ENCODE peak calls at places on chromosomes 13 and 19, in eight cellular contexts. One of them, this sample, is unnamed. For H3K9me3, the result is how much of the 10 kb centered on the place peaks cover.

GRCh38 chr13:43694265-43694664 is 92.5 kb downstream of the ENOX1 start:
- DNase-seq in uterus: no peak
- DNase-seq in sigmoid colon: no peak
- DNase-seq in A549: no peak
- DNase-seq in tibial nerve: no peak
- DNase-seq in psoas muscle: no peak
- DNase-seq in ascending aorta: no peak
- DNase-seq in CD4-positive, alpha-beta T cell: no peak
- DNase-seq in this sample: no peak

GRCh38 chr13:111115051-111115840 is at the start of gene ARHGEF7:
- DNase-seq in uterus: no peak
- DNase-seq in sigmoid colon: no peak
- DNase-seq in A549: no peak
- DNase-seq in tibial nerve: no peak
- DNase-seq in psoas muscle: peak
- DNase-seq in ascending aorta: no peak
- DNase-seq in CD4-positive, alpha-beta T cell: no peak
- DNase-seq in this sample: no peak

GRCh38 chr19:8244442-8244841 is 35.3 kb downstream of the CERS4 start:
- DNase-seq in uterus: no peak
- DNase-seq in sigmoid colon: no peak
- DNase-seq in A549: no peak
- DNase-seq in tibial nerve: no peak
- DNase-seq in psoas muscle: no peak
- DNase-seq in ascending aorta: no peak
- DNase-seq in CD4-positive, alpha-beta T cell: no peak
- DNase-seq in this sample: no peak

GRCh38 chr13:76647550-76647949 is 238.7 kb downstream of the KCTD12 start:
- DNase-seq in uterus: no peak
- DNase-seq in sigmoid colon: no peak
- DNase-seq in A549: no peak
- DNase-seq in tibial nerve: no peak
- DNase-seq in psoas muscle: no peak
- DNase-seq in ascending aorta: no peak
- DNase-seq in CD4-positive, alpha-beta T cell: no peak
- DNase-seq in this sample: no peak

GRCh38 chr13:75250526-75251183 is 231.3 kb downstream of the TBC1D4 start:
- DNase-seq in uterus: no peak
- DNase-seq in sigmoid colon: no peak
- DNase-seq in A549: no peak
- DNase-seq in tibial nerve: no peak
- DNase-seq in psoas muscle: no peak
- DNase-seq in ascending aorta: no peak
- DNase-seq in CD4-positive, alpha-beta T cell: no peak
- DNase-seq in this sample: no peak

GRCh38 chr13:112606125-112607001 is 18.4 kb upstream of the TUBGCP3 start:
- DNase-seq in uterus: peak
- DNase-seq in sigmoid colon: peak
- DNase-seq in A549: peak
- DNase-seq in tibial nerve: peak
- DNase-seq in psoas muscle: peak
- DNase-seq in ascending aorta: peak
- DNase-seq in CD4-positive, alpha-beta T cell: peak
- DNase-seq in this sample: peak

GRCh38 chr13:33323766-33324525 is 38.4 kb upstream of the STARD13 start:
- DNase-seq in uterus: no peak
- DNase-seq in sigmoid colon: no peak
- DNase-seq in A549: no peak
- DNase-seq in tibial nerve: no peak
- DNase-seq in psoas muscle: no peak
- DNase-seq in ascending aorta: no peak
- DNase-seq in CD4-positive, alpha-beta T cell: no peak
- DNase-seq in this sample: no peak

GRCh38 chr13:113967206-113967720 is 6.6 kb downstream of the C13orf46 start:
- DNase-seq in uterus: no peak
- DNase-seq in sigmoid colon: peak
- DNase-seq in A549: no peak
- DNase-seq in tibial nerve: no peak
- DNase-seq in psoas muscle: peak
- DNase-seq in ascending aorta: no peak
- DNase-seq in CD4-positive, alpha-beta T cell: no peak
- DNase-seq in this sample: no peak

GRCh38 chr19:42488783-42489521 is 39.3 kb downstream of the CEACAM1 start:
- DNase-seq in uterus: no peak
- DNase-seq in sigmoid colon: no peak
- DNase-seq in A549: peak
- DNase-seq in tibial nerve: no peak
- DNase-seq in psoas muscle: no peak
- DNase-seq in ascending aorta: no peak
- DNase-seq in CD4-positive, alpha-beta T cell: no peak
- DNase-seq in this sample: no peak

GRCh38 chr13:27556109-27556508 is 64.2 kb downstream of the LNX2 start:
- DNase-seq in uterus: no peak
- DNase-seq in sigmoid colon: peak
- DNase-seq in A549: peak
- DNase-seq in tibial nerve: peak
- DNase-seq in psoas muscle: peak
- DNase-seq in ascending aorta: no peak
- DNase-seq in CD4-positive, alpha-beta T cell: no peak
- DNase-seq in this sample: no peak

GRCh38 chr19:29287061-29287460 is 74.1 kb upstream of the UQCRFS1 start:
- DNase-seq in uterus: no peak
- DNase-seq in sigmoid colon: no peak
- DNase-seq in A549: no peak
- DNase-seq in tibial nerve: no peak
- DNase-seq in psoas muscle: no peak
- DNase-seq in ascending aorta: no peak
- DNase-seq in CD4-positive, alpha-beta T cell: no peak
- DNase-seq in this sample: no peak

GRCh38 chr19:48498922-48499321 is 12.7 kb downstream of the LMTK3 start:
- DNase-seq in uterus: no peak
- DNase-seq in sigmoid colon: no peak
- DNase-seq in A549: no peak
- DNase-seq in tibial nerve: no peak
- DNase-seq in psoas muscle: no peak
- DNase-seq in ascending aorta: no peak
- DNase-seq in CD4-positive, alpha-beta T cell: no peak
- DNase-seq in this sample: no peak
- H3K9me3 ChIP-seq in uterus: under half
- H3K9me3 ChIP-seq in sigmoid colon: under half
- H3K9me3 ChIP-seq in A549: under half
- H3K9me3 ChIP-seq in tibial nerve: under half
- H3K9me3 ChIP-seq in psoas muscle: under half
- H3K9me3 ChIP-seq in ascending aorta: under half
- H3K9me3 ChIP-seq in CD4-positive, alpha-beta T cell: under half
- H3K9me3 ChIP-seq in this sample: under half

DNA sequence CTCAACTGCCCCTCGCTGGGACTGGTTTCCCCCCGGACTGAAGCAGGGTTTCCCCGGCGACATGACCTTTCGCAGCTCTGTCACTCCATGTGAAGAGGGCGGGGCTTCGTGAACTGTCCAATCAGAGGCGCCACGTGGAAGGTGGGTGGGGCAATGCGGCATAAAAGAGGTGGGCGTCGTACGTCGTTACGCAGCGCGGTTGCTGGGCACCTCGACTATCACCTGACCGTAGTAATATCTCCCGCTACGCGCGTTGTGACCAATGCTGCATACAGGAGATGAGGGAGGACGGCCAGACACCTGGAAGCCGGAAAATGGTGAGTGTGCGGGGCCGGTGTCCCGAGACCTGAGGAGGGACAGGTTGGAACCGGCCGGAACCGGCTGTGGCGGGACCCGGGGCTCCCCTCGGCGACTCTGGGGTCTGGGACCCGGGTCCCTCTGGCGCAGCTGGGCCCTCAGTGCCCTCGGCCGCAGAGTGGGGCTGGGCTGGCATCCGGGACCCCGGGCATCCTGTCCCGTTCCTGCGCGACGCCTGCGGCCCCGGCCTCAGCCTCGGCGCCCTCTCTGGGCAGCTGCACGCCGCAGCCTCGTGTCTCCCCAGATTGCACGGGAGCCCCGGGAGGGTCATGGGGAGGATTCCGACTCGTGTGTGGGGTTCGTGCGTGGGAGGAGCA is 32.1 kb downstream of the ZNF136 start:
- DNase-seq in uterus: peak
- DNase-seq in sigmoid colon: peak
- DNase-seq in A549: no peak
- DNase-seq in tibial nerve: peak
- DNase-seq in psoas muscle: peak
- DNase-seq in ascending aorta: peak
- DNase-seq in CD4-positive, alpha-beta T cell: peak
- DNase-seq in this sample: peak
- H3K9me3 ChIP-seq in uterus: under half
- H3K9me3 ChIP-seq in sigmoid colon: under half
- H3K9me3 ChIP-seq in A549: under half
- H3K9me3 ChIP-seq in tibial nerve: half or more
- H3K9me3 ChIP-seq in psoas muscle: under half
- H3K9me3 ChIP-seq in ascending aorta: half or more
- H3K9me3 ChIP-seq in CD4-positive, alpha-beta T cell: half or more
- H3K9me3 ChIP-seq in this sample: under half

GRCh38 chr19:30692517-30692870 is 320.3 kb downstream of the ZNF536 start:
- DNase-seq in uterus: peak
- DNase-seq in sigmoid colon: peak
- DNase-seq in A549: no peak
- DNase-seq in tibial nerve: no peak
- DNase-seq in psoas muscle: no peak
- DNase-seq in ascending aorta: no peak
- DNase-seq in CD4-positive, alpha-beta T cell: no peak
- DNase-seq in this sample: no peak

GRCh38 chr19:30693179-30693578 is 321.0 kb downstream of the ZNF536 start:
- DNase-seq in uterus: no peak
- DNase-seq in sigmoid colon: no peak
- DNase-seq in A549: no peak
- DNase-seq in tibial nerve: no peak
- DNase-seq in psoas muscle: no peak
- DNase-seq in ascending aorta: no peak
- DNase-seq in CD4-positive, alpha-beta T cell: no peak
- DNase-seq in this sample: no peak

GRCh38 chr19:30690525-30690924 is 318.3 kb downstream of the ZNF536 start:
- DNase-seq in uterus: no peak
- DNase-seq in sigmoid colon: peak
- DNase-seq in A549: no peak
- DNase-seq in tibial nerve: no peak
- DNase-seq in psoas muscle: no peak
- DNase-seq in ascending aorta: no peak
- DNase-seq in CD4-positive, alpha-beta T cell: no peak
- DNase-seq in this sample: no peak

GRCh38 chr19:30690935-30691505 is 318.8 kb downstream of the ZNF536 start:
- DNase-seq in uterus: no peak
- DNase-seq in sigmoid colon: peak
- DNase-seq in A549: no peak
- DNase-seq in tibial nerve: no peak
- DNase-seq in psoas muscle: no peak
- DNase-seq in ascending aorta: no peak
- DNase-seq in CD4-positive, alpha-beta T cell: no peak
- DNase-seq in this sample: no peak

DNA sequence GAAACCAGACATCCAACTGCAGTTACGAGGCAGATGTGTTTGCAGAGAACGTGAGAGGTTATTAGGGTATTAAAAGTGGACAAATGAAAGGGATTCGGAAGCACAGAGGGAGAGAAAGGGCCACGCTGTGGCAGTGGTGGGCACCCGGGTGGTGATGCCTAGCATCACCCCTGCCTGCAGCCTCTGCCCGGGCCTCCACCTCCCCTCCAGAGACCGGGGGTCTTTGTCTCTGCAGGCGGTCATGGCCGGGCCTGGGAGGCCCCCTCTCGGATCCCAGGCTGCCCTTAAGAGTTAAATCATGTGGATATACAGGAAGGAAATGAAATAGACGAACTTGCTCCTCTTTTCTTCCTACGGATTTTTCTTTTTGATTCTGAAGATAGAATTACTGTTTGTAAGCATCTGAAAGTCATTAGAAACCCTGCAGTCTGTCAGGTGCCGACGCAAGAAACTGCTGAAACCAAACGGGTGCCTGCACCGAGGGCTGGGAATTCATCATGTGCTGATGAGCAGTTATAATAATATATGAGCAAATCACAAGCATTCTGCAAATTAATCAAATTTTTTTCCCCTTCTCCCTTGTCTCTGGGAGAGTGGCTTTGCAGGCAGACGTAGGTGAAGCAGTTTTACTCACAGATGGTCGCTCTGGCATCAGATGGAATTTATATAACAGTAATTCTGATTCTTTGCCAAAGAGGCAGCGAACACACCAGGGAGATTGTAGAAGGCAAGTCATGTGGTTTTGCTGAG is 319.8 kb downstream of the ZNF536 start:
- DNase-seq in uterus: no peak
- DNase-seq in sigmoid colon: peak
- DNase-seq in A549: no peak
- DNase-seq in tibial nerve: peak
- DNase-seq in psoas muscle: no peak
- DNase-seq in ascending aorta: no peak
- DNase-seq in CD4-positive, alpha-beta T cell: no peak
- DNase-seq in this sample: no peak
- H3K9me3 ChIP-seq in uterus: under half
- H3K9me3 ChIP-seq in sigmoid colon: under half
- H3K9me3 ChIP-seq in A549: under half
- H3K9me3 ChIP-seq in tibial nerve: under half
- H3K9me3 ChIP-seq in psoas muscle: under half
- H3K9me3 ChIP-seq in ascending aorta: under half
- H3K9me3 ChIP-seq in CD4-positive, alpha-beta T cell: under half
- H3K9me3 ChIP-seq in this sample: under half

GRCh38 chr19:14719162-14719561 is 29.3 kb downstream of the ZNF333 start:
- DNase-seq in uterus: no peak
- DNase-seq in sigmoid colon: no peak
- DNase-seq in A549: no peak
- DNase-seq in tibial nerve: no peak
- DNase-seq in psoas muscle: no peak
- DNase-seq in ascending aorta: no peak
- DNase-seq in CD4-positive, alpha-beta T cell: no peak
- DNase-seq in this sample: no peak

GRCh38 chr19:14715841-14716240 is 26.0 kb downstream of the ZNF333 start:
- DNase-seq in uterus: no peak
- DNase-seq in sigmoid colon: no peak
- DNase-seq in A549: no peak
- DNase-seq in tibial nerve: no peak
- DNase-seq in psoas muscle: no peak
- DNase-seq in ascending aorta: no peak
- DNase-seq in CD4-positive, alpha-beta T cell: no peak
- DNase-seq in this sample: no peak

GRCh38 chr19:14722127-14722526 is 32.3 kb downstream of the ZNF333 start:
- DNase-seq in uterus: no peak
- DNase-seq in sigmoid colon: no peak
- DNase-seq in A549: no peak
- DNase-seq in tibial nerve: no peak
- DNase-seq in psoas muscle: no peak
- DNase-seq in ascending aorta: no peak
- DNase-seq in CD4-positive, alpha-beta T cell: no peak
- DNase-seq in this sample: no peak

DNA sequence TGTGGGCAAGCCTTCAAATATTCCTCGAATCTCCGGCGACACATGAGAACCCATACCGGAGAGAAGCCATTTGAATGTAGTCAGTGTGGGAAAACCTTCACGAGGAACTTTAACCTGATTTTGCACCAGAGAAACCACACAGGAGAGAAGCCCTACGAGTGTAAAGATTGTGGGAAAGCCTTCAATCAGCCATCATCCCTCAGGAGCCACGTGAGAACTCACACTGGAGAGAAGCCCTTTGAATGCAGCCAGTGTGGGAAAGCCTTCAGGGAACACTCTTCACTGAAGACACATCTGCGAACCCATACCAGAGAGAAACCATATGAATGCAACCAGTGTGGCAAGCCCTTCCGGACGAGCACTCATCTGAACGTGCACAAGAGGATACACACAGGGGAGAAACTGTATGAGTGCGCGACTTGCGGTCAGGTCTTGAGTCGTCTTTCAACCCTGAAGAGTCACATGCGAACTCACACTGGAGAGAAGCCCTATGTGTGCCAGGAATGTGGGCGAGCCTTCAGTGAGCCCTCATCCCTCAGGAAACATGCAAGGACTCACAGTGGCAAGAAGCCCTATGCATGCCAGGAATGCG is 28.8 kb downstream of the ZNF333 start:
- DNase-seq in uterus: no peak
- DNase-seq in sigmoid colon: no peak
- DNase-seq in A549: peak
- DNase-seq in tibial nerve: no peak
- DNase-seq in psoas muscle: no peak
- DNase-seq in ascending aorta: no peak
- DNase-seq in CD4-positive, alpha-beta T cell: no peak
- DNase-seq in this sample: no peak
- H3K9me3 ChIP-seq in uterus: half or more
- H3K9me3 ChIP-seq in sigmoid colon: under half
- H3K9me3 ChIP-seq in A549: half or more
- H3K9me3 ChIP-seq in tibial nerve: half or more
- H3K9me3 ChIP-seq in psoas muscle: half or more
- H3K9me3 ChIP-seq in ascending aorta: half or more
- H3K9me3 ChIP-seq in CD4-positive, alpha-beta T cell: half or more
- H3K9me3 ChIP-seq in this sample: under half

This sample was measured in T-helper 17 cell.